ENCODE peak calls at places on chromosome 21, in eight cellular contexts. P is H1, V is MG63, Q is aorta, K is tibial nerve, M is right atrium auricular region, S is bronchial epithelial cell, J is GM23248. D is an unnamed sample. For H3K36me3 and H3K27me3, the result is how much of the 10 kb centered on the place peaks cover.

GRCh38 chr21:40837456-40837855 is 9.5 kb downstream of the DSCAM start:
- DNase-seq in P (no peak), V (no peak), Q (no peak), K (no peak), M (no peak), S (peak), J (no peak), D (no peak)

GRCh38 chr21:23401278-23401677 is 2206.0 kb downstream of the MRPL39 start:
- DNase-seq in P (no peak), V (no peak), Q (no peak), K (no peak), M (no peak), S (peak), J (no peak), D (no peak)

GRCh38 chr21:25862596-25862995 is 127.8 kb downstream of the GABPA start:
- DNase-seq in P (no peak), V (no peak), Q (no peak), K (no peak), M (no peak), S (peak), J (peak), D (no peak)

GRCh38 chr21:39009587-39010225 is 173.5 kb downstream of the PSMG1 start:
- DNase-seq in P (no peak), V (no peak), Q (peak), K (no peak), M (no peak), S (no peak), J (no peak), D (no peak)

GRCh38 chr21:28776251-28776650 is 216.4 kb downstream of the LTN1 start:
- DNase-seq in P (no peak), V (no peak), Q (no peak), K (no peak), M (no peak), S (peak), J (peak), D (no peak)

GRCh38 chr21:25080161-25080560 is 527.1 kb downstream of the MRPL39 start:
- DNase-seq in P (no peak), V (peak), Q (no peak), K (no peak), M (no peak), S (no peak), J (no peak), D (no peak)

GRCh38 chr21:36211660-36212512 is 55.3 kb downstream of the DOP1B start:
- DNase-seq in P (no peak), V (no peak), Q (no peak), K (no peak), M (no peak), S (peak), J (peak), D (peak)

GRCh38 chr21:39077816-39078215 is 105.4 kb downstream of the PSMG1 start:
- DNase-seq in P (no peak), V (no peak), Q (no peak), K (no peak), M (no peak), S (no peak), J (no peak), D (peak)

GRCh38 chr21:29208666-29209059 is 78.2 kb downstream of the MAP3K7CL start:
- DNase-seq in P (no peak), V (no peak), Q (no peak), K (no peak), M (no peak), S (peak), J (peak), D (peak)

GRCh38 chr21:46608672-46609111 is 3.8 kb upstream of the S100B start:
- DNase-seq in P (no peak), V (no peak), Q (no peak), K (no peak), M (no peak), S (no peak), J (no peak), D (no peak)

GRCh38 chr21:45756669-45757068 is 113.1 kb downstream of the PCBP3 start:
- DNase-seq in P (no peak), V (no peak), Q (no peak), K (no peak), M (no peak), S (no peak), J (no peak), D (no peak)

GRCh38 chr21:18803624-18804023 is 400.0 kb upstream of the TMPRSS15 start:
- DNase-seq in P (no peak), V (no peak), Q (no peak), K (no peak), M (no peak), S (no peak), J (no peak), D (no peak)

GRCh38 chr21:39397651-39398385 is 47.8 kb downstream of the LCA5L start:
- DNase-seq in P (no peak), V (no peak), Q (no peak), K (no peak), M (no peak), S (peak), J (peak), D (no peak)

GRCh38 chr21:41366522-41367151 is 4.8 kb downstream of the MX2 start:
- DNase-seq in P (no peak), V (peak), Q (no peak), K (no peak), M (peak), S (peak), J (peak), D (no peak)

GRCh38 chr21:16193758-16194606 is 464.2 kb downstream of the USP25 start:
- DNase-seq in P (no peak), V (peak), Q (peak), K (peak), M (peak), S (peak), J (peak), D (peak)

GRCh38 chr21:35257413-35257812 is 208.3 kb upstream of the RUNX1 start:
- DNase-seq in P (no peak), V (peak), Q (peak), K (peak), M (no peak), S (peak), J (peak), D (no peak)

GRCh38 chr21:41170442-41170841 is 2.5 kb downstream of the BACE2 start:
- DNase-seq in P (peak), V (peak), Q (no peak), K (peak), M (no peak), S (peak), J (peak), D (no peak)

GRCh38 chr21:15442743-15443142 is 287.0 kb upstream of the USP25 start:
- DNase-seq in P (no peak), V (no peak), Q (no peak), K (no peak), M (no peak), S (no peak), J (no peak), D (no peak)

GRCh38 chr21:21436012-21436545 is 437.9 kb downstream of the NCAM2 start:
- DNase-seq in P (no peak), V (no peak), Q (no peak), K (no peak), M (no peak), S (no peak), J (peak), D (peak)

GRCh38 chr21:17580319-17580718 is 32.4 kb downstream of the BTG3 start:
- DNase-seq in P (no peak), V (no peak), Q (no peak), K (no peak), M (no peak), S (no peak), J (no peak), D (no peak)

GRCh38 chr21:38809170-38809878 is 3.6 kb downstream of the ETS2 start:
- DNase-seq in P (peak), V (no peak), Q (no peak), K (no peak), M (no peak), S (no peak), J (no peak), D (no peak)

GRCh38 chr21:35738342-35738961 is 321.9 kb downstream of the SETD4 start:
- DNase-seq in P (no peak), V (peak), Q (no peak), K (no peak), M (no peak), S (peak), J (peak), D (no peak)

GRCh38 chr21:46461909-46462308 is 3.2 kb downstream of the DIP2A start:
- DNase-seq in P (no peak), V (no peak), Q (no peak), K (no peak), M (no peak), S (no peak), J (no peak), D (no peak)

GRCh38 chr21:26288033-26288432 is 117.5 kb upstream of the APP start:
- DNase-seq in P (no peak), V (no peak), Q (no peak), K (no peak), M (no peak), S (no peak), J (no peak), D (no peak)

GRCh38 chr21:21003701-21004100 is 5.5 kb downstream of the NCAM2 start:
- DNase-seq in P (no peak), V (no peak), Q (no peak), K (no peak), M (no peak), S (peak), J (peak), D (no peak)

GRCh38 chr21:35136586-35137254 is 87.6 kb upstream of the RUNX1 start:
- DNase-seq in P (no peak), V (peak), Q (no peak), K (no peak), M (no peak), S (peak), J (peak), D (no peak)

GRCh38 chr21:15437873-15438272 is 291.9 kb upstream of the USP25 start:
- DNase-seq in P (no peak), V (no peak), Q (no peak), K (no peak), M (no peak), S (no peak), J (peak), D (no peak)

GRCh38 chr21:21137986-21138385 is 139.8 kb downstream of the NCAM2 start:
- DNase-seq in P (no peak), V (no peak), Q (no peak), K (no peak), M (no peak), S (no peak), J (no peak), D (no peak)

GRCh38 chr21:40015818-40016217 is 148.6 kb downstream of the PCP4 start:
- DNase-seq in P (peak), V (no peak), Q (no peak), K (no peak), M (no peak), S (no peak), J (no peak), D (no peak)

GRCh38 chr21:46194374-46195334 is 10.4 kb upstream of the SPATC1L start:
- DNase-seq in P (peak), V (no peak), Q (peak), K (no peak), M (no peak), S (no peak), J (no peak), D (no peak)

GRCh38 chr21:15210235-15210678 is 145.5 kb upstream of the NRIP1 start:
- DNase-seq in P (no peak), V (peak), Q (peak), K (peak), M (peak), S (peak), J (peak), D (no peak)

GRCh38 chr21:17834639-17835354 is 15.6 kb upstream of the C21orf91 start:
- DNase-seq in P (no peak), V (no peak), Q (no peak), K (no peak), M (no peak), S (no peak), J (no peak), D (no peak)

GRCh38 chr21:21230672-21231071 is 232.5 kb downstream of the NCAM2 start:
- DNase-seq in P (no peak), V (no peak), Q (no peak), K (no peak), M (no peak), S (peak), J (peak), D (no peak)

GRCh38 chr21:14864211-14865021 is 200.4 kb downstream of the NRIP1 start:
- DNase-seq in P (peak), V (peak), Q (peak), K (peak), M (peak), S (peak), J (peak), D (no peak)

GRCh38 chr21:27674037-27674436 is 707.1 kb upstream of the ADAMTS5 start:
- DNase-seq in P (no peak), V (peak), Q (no peak), K (no peak), M (no peak), S (peak), J (peak), D (peak)

GRCh38 chr21:17784604-17785402 is 34.4 kb downstream of the C21orf91 start:
- DNase-seq in P (no peak), V (no peak), Q (no peak), K (no peak), M (no peak), S (peak), J (no peak), D (no peak)

GRCh38 chr21:36203603-36203889 is 46.9 kb downstream of the DOP1B start:
- DNase-seq in P (no peak), V (peak), Q (no peak), K (no peak), M (no peak), S (peak), J (peak), D (peak)

GRCh38 chr21:31220567-31220966 is 123.5 kb downstream of the TIAM1 start:
- DNase-seq in P (no peak), V (peak), Q (no peak), K (peak), M (no peak), S (peak), J (peak), D (no peak)
- H3K4me3 ChIP-seq in P (no peak), V (no peak), Q (no peak), K (no peak), M (no peak), S (no peak), J (no peak), D (no peak)

DNA sequence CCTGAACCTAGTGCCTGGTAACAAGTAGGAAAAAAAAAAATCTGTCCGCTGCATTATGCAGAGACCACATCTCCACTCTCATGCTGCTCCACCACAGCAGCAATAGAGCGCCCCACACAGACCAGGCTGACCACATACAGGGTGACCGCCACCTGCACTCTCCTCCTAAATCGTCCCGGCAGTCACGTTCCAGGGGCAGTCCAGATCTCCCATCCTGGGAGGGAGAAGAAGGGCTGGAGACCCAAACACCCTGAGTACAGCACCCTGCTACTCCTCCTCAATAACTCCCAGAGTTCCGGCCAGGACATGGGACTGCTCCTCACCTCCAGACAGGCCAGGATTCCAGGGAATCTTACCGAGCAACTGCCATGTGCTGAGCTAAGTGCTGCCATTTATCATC is 15.3 kb downstream of the URB1 start:
- DNase-seq in P (no peak), V (no peak), Q (no peak), K (no peak), M (no peak), S (no peak), J (no peak), D (no peak)
- H3K36me3 ChIP-seq in P (under half), V (half or more), Q (under half), K (half or more), M (half or more), S (under half), J (under half), D (under half)

DNA sequence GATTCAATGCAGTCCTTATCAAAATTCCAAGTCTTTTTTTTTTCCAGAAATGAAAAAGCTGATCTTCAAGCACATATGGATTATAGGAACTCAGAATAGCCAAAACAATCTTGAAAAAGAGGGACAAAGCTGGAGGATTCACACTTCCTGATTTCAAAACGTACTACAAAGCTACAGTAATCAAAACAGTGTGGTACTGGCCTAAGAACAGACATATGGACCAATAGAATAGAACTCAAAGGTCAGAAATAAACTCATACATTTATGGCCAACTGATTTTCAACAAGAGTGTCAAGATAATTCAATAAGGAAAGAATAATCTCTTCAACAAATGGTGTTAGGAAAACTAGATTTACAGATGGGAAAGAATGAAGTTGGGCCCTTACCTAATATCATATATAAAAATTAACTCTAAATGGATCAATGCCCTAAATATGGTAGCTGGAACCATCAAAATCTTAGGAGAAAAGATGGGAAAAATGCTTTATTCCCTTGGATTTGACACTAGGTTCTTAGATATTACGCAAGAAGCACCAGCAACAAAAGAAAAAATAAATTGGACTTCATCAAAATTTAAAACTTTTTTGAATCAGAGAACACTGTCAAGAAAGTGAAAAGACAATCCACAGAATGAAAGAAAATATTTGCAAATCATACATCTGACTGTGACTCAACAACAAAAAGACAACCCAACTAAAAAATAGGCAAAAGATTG is 4.0 kb upstream of the KRTAP10-12 start:
- DNase-seq in P (no peak), V (no peak), Q (no peak), K (no peak), M (no peak), S (no peak), J (no peak), D (no peak)
- H3K27me3 ChIP-seq in P (under half), V (under half), Q (under half), K (under half), M (under half), S (under half), J (under half), D (under half)

GRCh38 chr21:33858672-33859372 is 56.8 kb downstream of the ATP5PO start:
- DNase-seq in P (no peak), V (no peak), Q (peak), K (no peak), M (no peak), S (no peak), J (no peak), D (no peak)
- H3K4me3 ChIP-seq in P (no peak), V (no peak), Q (no peak), K (no peak), M (no peak), S (no peak), J (no peak), D (no peak)

GRCh38 chr21:42685954-42686500 is 32.6 kb downstream of the PDE9A start:
- DNase-seq in P (no peak), V (no peak), Q (no peak), K (no peak), M (no peak), S (no peak), J (no peak), D (no peak)
- H3K36me3 ChIP-seq in P (under half), V (under half), Q (under half), K (half or more), M (under half), S (under half), J (under half), D (under half)

DNA sequence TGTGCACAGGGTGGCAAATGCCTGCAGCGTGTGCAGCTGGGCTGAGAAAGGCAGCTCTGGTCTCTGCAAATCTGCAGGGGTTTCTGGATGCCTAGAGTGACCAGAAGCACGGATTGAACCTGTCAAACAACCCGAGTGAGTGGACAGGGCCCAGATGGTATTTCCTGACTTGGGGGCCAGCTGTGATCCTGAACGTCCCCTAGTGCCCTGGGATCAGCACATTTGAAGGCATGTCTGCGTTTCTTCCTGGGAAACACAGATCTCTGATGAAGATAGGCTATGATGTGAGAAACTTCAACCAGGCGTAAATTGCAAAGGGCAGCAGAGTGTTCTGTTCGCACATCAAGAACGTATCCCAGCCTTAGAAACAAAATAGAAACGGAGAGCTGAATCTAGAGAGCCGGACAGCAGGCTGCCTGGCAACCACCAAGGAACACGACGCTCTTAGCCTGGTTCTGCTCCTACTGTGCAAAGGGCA is 163.1 kb downstream of the KCNJ6 start:
- DNase-seq in P (no peak), V (no peak), Q (no peak), K (no peak), M (no peak), S (no peak), J (no peak), D (no peak)
- H3K27me3 ChIP-seq in P (under half), V (under half), Q (under half), K (under half), M (under half), S (under half), J (under half), D (under half)